ENCODE peak calls at places on chromosomes 2 and 18, in eight cellular contexts. One of them, this sample, is unnamed.

GRCh38 chr18:76405280-76405679 is 89.8 kb downstream of the ZNF516 start:
- DNase-seq in CD8-positive, alpha-beta T cell: no peak
- DNase-seq in HFFc6: no peak
- DNase-seq in RWPE2: no peak
- DNase-seq in Calu3: no peak
- DNase-seq in mesothelial cell of epicardium: no peak
- DNase-seq in body of pancreas: no peak
- DNase-seq in HFF-Myc: no peak
- DNase-seq in this sample: no peak

GRCh38 chr2:219099319-219099718 is 38.6 kb upstream of the IHH start:
- DNase-seq in Calu3: no peak
- DNase-seq in HFFc6: peak
- DNase-seq in body of pancreas: no peak
- DNase-seq in mesothelial cell of epicardium: no peak
- DNase-seq in HFF-Myc: no peak
- DNase-seq in RWPE2: no peak
- DNase-seq in CD8-positive, alpha-beta T cell: no peak
- DNase-seq in this sample: no peak

GRCh38 chr18:37450434-37451133 is 115.0 kb downstream of the CELF4 start:
- DNase-seq in HFF-Myc: no peak
- DNase-seq in mesothelial cell of epicardium: peak
- DNase-seq in HFFc6: peak
- DNase-seq in Calu3: no peak
- DNase-seq in body of pancreas: peak
- DNase-seq in CD8-positive, alpha-beta T cell: no peak
- DNase-seq in RWPE2: no peak
- DNase-seq in this sample: no peak

GRCh38 chr2:9380702-9381628 is 42.4 kb downstream of the ITGB1BP1 start:
- DNase-seq in RWPE2: no peak
- DNase-seq in mesothelial cell of epicardium: no peak
- DNase-seq in HFFc6: peak
- DNase-seq in body of pancreas: peak
- DNase-seq in Calu3: peak
- DNase-seq in HFF-Myc: peak
- DNase-seq in CD8-positive, alpha-beta T cell: no peak
- DNase-seq in this sample: no peak

GRCh38 chr2:206031162-206031784 is 54.7 kb downstream of the INO80D start:
- DNase-seq in HFF-Myc: no peak
- DNase-seq in HFFc6: peak
- DNase-seq in CD8-positive, alpha-beta T cell: no peak
- DNase-seq in Calu3: peak
- DNase-seq in mesothelial cell of epicardium: no peak
- DNase-seq in RWPE2: no peak
- DNase-seq in body of pancreas: no peak
- DNase-seq in this sample: no peak

GRCh38 chr2:170576296-170576695 is 138.8 kb upstream of the SP5 start:
- DNase-seq in HFFc6: no peak
- DNase-seq in RWPE2: no peak
- DNase-seq in Calu3: no peak
- DNase-seq in CD8-positive, alpha-beta T cell: no peak
- DNase-seq in mesothelial cell of epicardium: no peak
- DNase-seq in HFF-Myc: no peak
- DNase-seq in body of pancreas: no peak
- DNase-seq in this sample: no peak

GRCh38 chr2:100615886-100616285 is 53.1 kb downstream of the PDCL3 start:
- DNase-seq in mesothelial cell of epicardium: no peak
- DNase-seq in HFFc6: no peak
- DNase-seq in RWPE2: no peak
- DNase-seq in CD8-positive, alpha-beta T cell: no peak
- DNase-seq in body of pancreas: no peak
- DNase-seq in HFF-Myc: no peak
- DNase-seq in Calu3: no peak
- DNase-seq in this sample: no peak

GRCh38 chr2:10237392-10238321 is 65.0 kb upstream of the HPCAL1 start:
- DNase-seq in HFFc6: no peak
- DNase-seq in RWPE2: peak
- DNase-seq in mesothelial cell of epicardium: no peak
- DNase-seq in Calu3: no peak
- DNase-seq in HFF-Myc: no peak
- DNase-seq in body of pancreas: no peak
- DNase-seq in CD8-positive, alpha-beta T cell: no peak
- DNase-seq in this sample: peak

GRCh38 chr2:159614534-159615186 is 1.7 kb downstream of the BAZ2B start:
- DNase-seq in RWPE2: no peak
- DNase-seq in body of pancreas: no peak
- DNase-seq in mesothelial cell of epicardium: no peak
- DNase-seq in Calu3: no peak
- DNase-seq in HFFc6: no peak
- DNase-seq in HFF-Myc: no peak
- DNase-seq in CD8-positive, alpha-beta T cell: no peak
- DNase-seq in this sample: no peak

GRCh38 chr18:67483952-67484351 is 32.6 kb downstream of the DSEL start:
- DNase-seq in body of pancreas: no peak
- DNase-seq in mesothelial cell of epicardium: no peak
- DNase-seq in RWPE2: no peak
- DNase-seq in HFF-Myc: no peak
- DNase-seq in HFFc6: no peak
- DNase-seq in CD8-positive, alpha-beta T cell: no peak
- DNase-seq in Calu3: no peak
- DNase-seq in this sample: no peak

GRCh38 chr2:118371500-118371899 is 283.2 kb downstream of the INSIG2 start:
- DNase-seq in Calu3: peak
- DNase-seq in HFF-Myc: peak
- DNase-seq in mesothelial cell of epicardium: peak
- DNase-seq in RWPE2: no peak
- DNase-seq in HFFc6: peak
- DNase-seq in body of pancreas: peak
- DNase-seq in CD8-positive, alpha-beta T cell: no peak
- DNase-seq in this sample: no peak

GRCh38 chr2:219274392-219274921 is 4.7 kb upstream of the DNAJB2 start:
- DNase-seq in CD8-positive, alpha-beta T cell: no peak
- DNase-seq in mesothelial cell of epicardium: no peak
- DNase-seq in HFFc6: peak
- DNase-seq in body of pancreas: peak
- DNase-seq in RWPE2: no peak
- DNase-seq in Calu3: peak
- DNase-seq in HFF-Myc: no peak
- DNase-seq in this sample: peak

GRCh38 chr2:219149667-219150066 is 10.9 kb downstream of the NHEJ1 start:
- DNase-seq in RWPE2: no peak
- DNase-seq in HFFc6: no peak
- DNase-seq in HFF-Myc: no peak
- DNase-seq in mesothelial cell of epicardium: no peak
- DNase-seq in Calu3: peak
- DNase-seq in CD8-positive, alpha-beta T cell: no peak
- DNase-seq in body of pancreas: peak
- DNase-seq in this sample: no peak

GRCh38 chr18:68104036-68104435 is 587.5 kb upstream of the DSEL start:
- DNase-seq in body of pancreas: no peak
- DNase-seq in RWPE2: no peak
- DNase-seq in mesothelial cell of epicardium: no peak
- DNase-seq in HFF-Myc: no peak
- DNase-seq in Calu3: no peak
- DNase-seq in CD8-positive, alpha-beta T cell: no peak
- DNase-seq in HFFc6: no peak
- DNase-seq in this sample: no peak

GRCh38 chr18:65938592-65939372 is 188.0 kb downstream of the CDH7 start:
- DNase-seq in HFF-Myc: peak
- DNase-seq in RWPE2: no peak
- DNase-seq in HFFc6: no peak
- DNase-seq in CD8-positive, alpha-beta T cell: no peak
- DNase-seq in body of pancreas: peak
- DNase-seq in mesothelial cell of epicardium: no peak
- DNase-seq in Calu3: peak
- DNase-seq in this sample: no peak

GRCh38 chr2:211751853-211752252 is 786.7 kb downstream of the ERBB4 start:
- DNase-seq in CD8-positive, alpha-beta T cell: no peak
- DNase-seq in Calu3: no peak
- DNase-seq in HFFc6: no peak
- DNase-seq in mesothelial cell of epicardium: no peak
- DNase-seq in RWPE2: no peak
- DNase-seq in HFF-Myc: no peak
- DNase-seq in body of pancreas: no peak
- DNase-seq in this sample: no peak

GRCh38 chr2:144211826-144212225 is 308.1 kb downstream of the ZEB2 start:
- DNase-seq in Calu3: no peak
- DNase-seq in HFF-Myc: no peak
- DNase-seq in HFFc6: no peak
- DNase-seq in body of pancreas: no peak
- DNase-seq in CD8-positive, alpha-beta T cell: no peak
- DNase-seq in mesothelial cell of epicardium: no peak
- DNase-seq in RWPE2: no peak
- DNase-seq in this sample: no peak

GRCh38 chr2:45647986-45648520 is 3.4 kb upstream of the PRKCE start:
- DNase-seq in HFFc6: no peak
- DNase-seq in Calu3: no peak
- DNase-seq in RWPE2: no peak
- DNase-seq in mesothelial cell of epicardium: no peak
- DNase-seq in body of pancreas: no peak
- DNase-seq in HFF-Myc: no peak
- DNase-seq in CD8-positive, alpha-beta T cell: no peak
- DNase-seq in this sample: no peak
- TF ChIP-seq CTCF in HFFc6: no peak
- TF ChIP-seq CTCF in Calu3: no peak
- TF ChIP-seq CTCF in RWPE2: no peak
- TF ChIP-seq CTCF in mesothelial cell of epicardium: no peak
- TF ChIP-seq CTCF in body of pancreas: no peak
- TF ChIP-seq CTCF in HFF-Myc: no peak
- TF ChIP-seq CTCF in CD8-positive, alpha-beta T cell: no peak
- TF ChIP-seq CTCF in this sample: no peak

GRCh38 chr2:241609859-241610793 is 26.8 kb downstream of the THAP4 start:
- DNase-seq in CD8-positive, alpha-beta T cell: peak
- DNase-seq in mesothelial cell of epicardium: peak
- DNase-seq in RWPE2: peak
- DNase-seq in Calu3: peak
- DNase-seq in HFFc6: peak
- DNase-seq in body of pancreas: peak
- DNase-seq in HFF-Myc: peak
- DNase-seq in this sample: no peak
- TF ChIP-seq CTCF in CD8-positive, alpha-beta T cell: peak
- TF ChIP-seq CTCF in mesothelial cell of epicardium: peak
- TF ChIP-seq CTCF in RWPE2: peak
- TF ChIP-seq CTCF in Calu3: peak
- TF ChIP-seq CTCF in HFFc6: peak
- TF ChIP-seq CTCF in body of pancreas: peak
- TF ChIP-seq CTCF in HFF-Myc: peak
- TF ChIP-seq CTCF in this sample: peak

DNA sequence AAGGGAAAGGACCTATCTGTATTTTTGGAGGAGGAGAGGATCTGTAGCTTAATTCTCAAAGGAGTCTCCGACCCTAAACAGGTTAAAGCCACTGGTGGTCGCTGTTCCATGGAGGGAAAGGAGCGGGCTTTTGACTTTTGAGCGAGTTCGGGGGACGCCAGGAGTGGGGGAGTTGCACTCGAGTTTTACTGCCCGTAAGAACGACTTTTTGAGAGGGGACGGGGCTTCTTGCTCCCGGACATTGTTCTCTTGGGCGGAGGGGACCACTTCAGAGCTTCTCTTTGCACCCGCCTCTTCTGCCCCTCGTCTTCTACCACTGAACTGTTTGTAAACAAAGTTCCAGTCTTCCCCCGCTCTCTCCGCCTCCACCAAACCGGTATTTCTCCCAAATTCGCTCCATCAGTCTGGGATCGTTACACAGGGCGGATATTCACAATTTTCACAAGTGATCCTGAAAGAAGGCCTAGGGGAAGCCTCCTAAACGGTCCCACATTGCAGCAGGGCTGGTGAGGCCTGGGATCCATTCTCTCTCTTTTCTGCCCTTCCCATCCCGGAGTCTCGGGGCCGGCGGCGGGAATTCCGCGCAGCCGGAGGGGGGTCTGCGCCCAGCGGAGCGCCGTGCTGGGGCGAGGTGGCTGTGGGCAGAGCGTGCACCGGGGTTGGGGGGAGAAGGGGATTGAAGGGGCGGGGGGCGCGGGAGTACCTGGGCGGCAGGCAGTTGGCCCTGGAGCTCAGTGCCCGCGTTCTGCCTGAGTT is 6.6 kb downstream of the DLX2 start:
- DNase-seq in mesothelial cell of epicardium: peak
- DNase-seq in HFFc6: peak
- DNase-seq in body of pancreas: no peak
- DNase-seq in Calu3: no peak
- DNase-seq in HFF-Myc: no peak
- DNase-seq in RWPE2: no peak
- DNase-seq in CD8-positive, alpha-beta T cell: no peak
- DNase-seq in this sample: no peak
- TF ChIP-seq CTCF in mesothelial cell of epicardium: no peak
- TF ChIP-seq CTCF in HFFc6: peak
- TF ChIP-seq CTCF in body of pancreas: no peak
- TF ChIP-seq CTCF in Calu3: no peak
- TF ChIP-seq CTCF in HFF-Myc: peak
- TF ChIP-seq CTCF in RWPE2: peak
- TF ChIP-seq CTCF in CD8-positive, alpha-beta T cell: no peak
- TF ChIP-seq CTCF in this sample: peak

GRCh38 chr2:189500456-189501160 is 59.3 kb downstream of the WDR75 start:
- DNase-seq in HFFc6: no peak
- DNase-seq in body of pancreas: no peak
- DNase-seq in HFF-Myc: no peak
- DNase-seq in Calu3: no peak
- DNase-seq in RWPE2: no peak
- DNase-seq in mesothelial cell of epicardium: no peak
- DNase-seq in CD8-positive, alpha-beta T cell: no peak
- DNase-seq in this sample: no peak

GRCh38 chr2:189492451-189492850 is 51.2 kb downstream of the WDR75 start:
- DNase-seq in mesothelial cell of epicardium: no peak
- DNase-seq in body of pancreas: no peak
- DNase-seq in RWPE2: no peak
- DNase-seq in CD8-positive, alpha-beta T cell: no peak
- DNase-seq in Calu3: no peak
- DNase-seq in HFF-Myc: no peak
- DNase-seq in HFFc6: peak
- DNase-seq in this sample: no peak

GRCh38 chr2:189501487-189501886 is 60.2 kb downstream of the WDR75 start:
- DNase-seq in mesothelial cell of epicardium: no peak
- DNase-seq in CD8-positive, alpha-beta T cell: no peak
- DNase-seq in HFFc6: no peak
- DNase-seq in body of pancreas: no peak
- DNase-seq in HFF-Myc: no peak
- DNase-seq in RWPE2: no peak
- DNase-seq in Calu3: no peak
- DNase-seq in this sample: no peak

GRCh38 chr2:189499137-189499536 is 57.9 kb downstream of the WDR75 start:
- DNase-seq in mesothelial cell of epicardium: no peak
- DNase-seq in HFFc6: no peak
- DNase-seq in HFF-Myc: no peak
- DNase-seq in Calu3: no peak
- DNase-seq in RWPE2: no peak
- DNase-seq in body of pancreas: no peak
- DNase-seq in CD8-positive, alpha-beta T cell: no peak
- DNase-seq in this sample: no peak

DNA sequence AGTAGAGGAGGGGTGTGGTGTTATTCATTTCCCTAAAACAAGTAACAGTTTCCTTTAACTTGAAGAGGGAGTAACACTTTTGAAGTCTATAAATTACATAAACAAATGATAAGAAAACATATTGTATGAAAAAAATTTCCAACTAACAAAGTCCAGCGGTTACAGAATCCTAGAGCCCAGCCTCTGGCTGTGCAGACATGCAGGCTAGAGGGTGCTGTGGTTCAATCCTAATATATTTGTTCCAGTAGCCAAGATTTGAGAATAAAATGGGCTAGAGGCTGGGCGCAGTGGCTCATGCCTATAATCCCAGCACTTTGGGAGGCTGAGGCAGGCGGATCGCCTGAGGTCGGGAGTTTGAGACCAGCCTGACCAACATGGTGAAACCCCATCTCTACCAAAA is 56.9 kb downstream of the WDR75 start:
- DNase-seq in CD8-positive, alpha-beta T cell: no peak
- DNase-seq in HFFc6: no peak
- DNase-seq in mesothelial cell of epicardium: no peak
- DNase-seq in HFF-Myc: no peak
- DNase-seq in Calu3: no peak
- DNase-seq in body of pancreas: no peak
- DNase-seq in RWPE2: no peak
- DNase-seq in this sample: no peak
- TF ChIP-seq CTCF in CD8-positive, alpha-beta T cell: no peak
- TF ChIP-seq CTCF in HFFc6: no peak
- TF ChIP-seq CTCF in mesothelial cell of epicardium: no peak
- TF ChIP-seq CTCF in HFF-Myc: no peak
- TF ChIP-seq CTCF in Calu3: no peak
- TF ChIP-seq CTCF in body of pancreas: peak
- TF ChIP-seq CTCF in RWPE2: no peak
- TF ChIP-seq CTCF in this sample: no peak